ENCODE peak calls at places on chromosomes 5 and 9, in nine cellular contexts. V is ovary, L is A549, J is HCT116, T is NB4, Q is gastrocnemius medialis, M is stomach, K is vagina, S is sigmoid colon. U is an unnamed sample.

GRCh38 chr5:132202711-132203463 is 24.8 kb downstream of the P4HA2 start:
- DNase-seq in V (no peak), L (no peak), J (no peak), T (no peak), Q (no peak), M (no peak), K (peak), S (no peak), U (no peak)

GRCh38 chr5:69083412-69083811 is 10.4 kb upstream of the SLC30A5 start:
- DNase-seq in V (no peak), L (peak), J (peak), T (peak), Q (no peak), M (no peak), K (no peak), S (no peak), U (no peak)

GRCh38 chr9:75683591-75683990 is 206.9 kb upstream of the PCSK5 start:
- DNase-seq in V (no peak), L (no peak), J (no peak), T (no peak), Q (no peak), M (no peak), K (no peak), S (no peak), U (no peak)

GRCh38 chr5:53418844-53419243 is 61.6 kb upstream of the FST start:
- DNase-seq in V (no peak), L (peak), J (no peak), T (no peak), Q (no peak), M (no peak), K (no peak), S (no peak), U (no peak)

GRCh38 chr9:73143606-73144328 is 7.9 kb upstream of the ANXA1 start:
- DNase-seq in V (no peak), L (peak), J (peak), T (peak), Q (no peak), M (no peak), K (no peak), S (no peak), U (no peak)

GRCh38 chr5:180818275-180818674 is 15.7 kb upstream of the MGAT1 start:
- DNase-seq in V (no peak), L (no peak), J (no peak), T (no peak), Q (no peak), M (no peak), K (no peak), S (peak), U (peak)

GRCh38 chr5:1665231-1665630 is 134.4 kb downstream of the MRPL36 start:
- DNase-seq in V (no peak), L (no peak), J (no peak), T (no peak), Q (no peak), M (no peak), K (peak), S (no peak), U (peak)

GRCh38 chr5:96338624-96339023 is 94.4 kb downstream of the PCSK1 start:
- DNase-seq in V (peak), L (no peak), J (no peak), T (no peak), Q (peak), M (peak), K (no peak), S (peak), U (no peak)

GRCh38 chr9:121619566-121619965 is 31.9 kb upstream of the DAB2IP start:
- DNase-seq in V (no peak), L (no peak), J (no peak), T (no peak), Q (no peak), M (no peak), K (no peak), S (no peak), U (no peak)

GRCh38 chr5:111810087-111810486 is 53.1 kb upstream of the NREP start:
- DNase-seq in V (no peak), L (no peak), J (no peak), T (no peak), Q (no peak), M (peak), K (no peak), S (no peak), U (no peak)

GRCh38 chr9:129568560-129569505 is 52.1 kb downstream of the C9orf50 start:
- DNase-seq in V (peak), L (peak), J (no peak), T (peak), Q (no peak), M (peak), K (no peak), S (peak), U (no peak)

GRCh38 chr9:38318755-38319495 is 73.6 kb upstream of the ALDH1B1 start:
- DNase-seq in V (no peak), L (peak), J (no peak), T (no peak), Q (no peak), M (no peak), K (peak), S (no peak), U (no peak)

GRCh38 chr5:55577353-55578060 is 42.7 kb upstream of the PLPP1 start:
- DNase-seq in V (peak), L (no peak), J (no peak), T (no peak), Q (peak), M (no peak), K (peak), S (peak), U (no peak)

GRCh38 chr5:10563132-10563939 is 534 bp upstream of the ANKRD33B start:
- DNase-seq in V (peak), L (peak), J (no peak), T (peak), Q (no peak), M (no peak), K (no peak), S (peak), U (no peak)

GRCh38 chr5:1513326-1514026 is 10.3 kb downstream of the LPCAT1 start:
- DNase-seq in V (peak), L (no peak), J (no peak), T (no peak), Q (peak), M (peak), K (peak), S (peak), U (no peak)

DNA sequence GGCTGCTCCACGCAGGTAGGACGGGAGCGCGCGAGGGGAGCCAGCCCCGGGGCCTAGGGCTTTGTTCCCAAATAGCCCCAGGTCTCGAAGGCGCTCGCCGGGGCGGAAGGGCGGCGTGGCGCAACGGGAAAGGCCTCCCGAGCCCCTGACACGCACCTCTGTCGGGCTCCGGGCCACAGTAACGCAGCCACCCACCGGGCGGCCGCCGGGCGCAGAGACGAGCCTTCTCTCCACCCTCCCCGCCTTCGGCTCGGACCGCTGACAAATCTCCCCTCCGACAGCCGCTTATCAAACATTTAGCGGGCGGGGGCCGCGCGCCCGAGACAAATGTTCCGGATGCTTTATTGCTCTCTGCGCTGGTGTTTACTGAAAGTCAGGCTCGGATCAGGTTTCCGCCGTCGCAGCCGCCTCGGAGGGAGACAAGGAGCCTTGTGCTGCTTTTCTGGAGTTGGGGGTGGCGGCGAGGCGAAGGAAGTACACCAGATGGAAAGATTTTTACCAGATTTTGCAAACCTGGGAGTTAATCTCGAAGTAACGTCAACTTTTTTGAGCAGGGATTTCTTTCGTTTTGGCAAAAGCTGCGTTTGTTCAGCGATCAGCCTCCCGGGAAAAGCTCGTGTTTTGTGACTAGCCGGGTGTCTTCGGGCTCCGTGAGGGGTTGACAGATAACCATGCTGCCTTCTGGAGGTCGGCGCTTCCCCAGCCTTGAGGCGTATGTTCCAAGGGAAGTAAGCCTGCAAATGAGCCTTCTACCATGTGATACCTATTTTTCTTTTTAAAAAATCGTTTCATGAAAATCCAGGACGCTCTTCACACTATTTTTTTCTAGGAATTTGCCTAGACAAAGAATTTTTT is 956 bp downstream of the RGMB start:
- DNase-seq in V (peak), L (peak), J (no peak), T (peak), Q (peak), M (peak), K (no peak), S (peak), U (no peak)
- TF ChIP-seq POLR2A in V (no peak), L (no peak), J (no peak), T (no peak), Q (peak), M (no peak), K (no peak), S (no peak), U (no peak)

GRCh38 chr9:32571969-32572899 is 725 bp downstream of the NDUFB6 start:
- DNase-seq in V (peak), L (peak), J (peak), T (peak), Q (peak), M (peak), K (no peak), S (peak), U (no peak)
- TF ChIP-seq CTCF in V (peak), L (peak), J (peak), T (peak), Q (peak), M (peak), K (peak), S (peak), U (peak)

DNA sequence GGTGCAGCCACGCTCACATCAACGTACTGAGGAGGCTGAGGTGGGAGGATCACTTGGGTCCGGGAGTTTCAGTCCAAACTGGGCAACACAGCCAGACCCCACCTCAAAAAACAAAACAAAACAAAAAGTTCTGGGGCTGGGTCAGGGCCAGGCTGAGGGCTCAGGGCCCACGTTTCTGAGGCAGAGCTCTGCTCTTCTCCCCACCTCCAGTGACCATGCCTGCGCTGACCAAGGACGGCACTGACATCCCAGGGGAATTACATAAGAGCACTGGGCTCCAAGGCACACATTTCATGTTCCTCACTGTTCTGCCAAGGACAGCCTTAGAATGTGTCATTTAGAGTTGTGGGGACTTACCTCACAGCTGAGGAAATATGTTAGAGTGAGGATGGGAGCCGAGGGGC is 40.4 kb upstream of the TESK1 start:
- DNase-seq in V (no peak), L (no peak), J (no peak), T (no peak), Q (peak), M (no peak), K (no peak), S (no peak), U (no peak)
- TF ChIP-seq POLR2A in V (no peak), L (no peak), J (no peak), T (no peak), Q (peak), M (no peak), K (no peak), S (no peak), U (no peak)

GRCh38 chr5:71662381-71662780 is 56.7 kb upstream of the CARTPT start:
- DNase-seq in V (no peak), L (no peak), J (no peak), T (no peak), Q (no peak), M (no peak), K (no peak), S (no peak), U (no peak)

GRCh38 chr5:71663570-71663969 is 55.5 kb upstream of the CARTPT start:
- DNase-seq in V (no peak), L (no peak), J (peak), T (no peak), Q (no peak), M (no peak), K (no peak), S (no peak), U (no peak)

GRCh38 chr5:71653119-71653518 is 66.0 kb upstream of the CARTPT start:
- DNase-seq in V (no peak), L (no peak), J (no peak), T (no peak), Q (no peak), M (no peak), K (no peak), S (no peak), U (no peak)

GRCh38 chr5:71663166-71663565 is 55.9 kb upstream of the CARTPT start:
- DNase-seq in V (no peak), L (no peak), J (no peak), T (no peak), Q (no peak), M (no peak), K (no peak), S (no peak), U (no peak)

DNA sequence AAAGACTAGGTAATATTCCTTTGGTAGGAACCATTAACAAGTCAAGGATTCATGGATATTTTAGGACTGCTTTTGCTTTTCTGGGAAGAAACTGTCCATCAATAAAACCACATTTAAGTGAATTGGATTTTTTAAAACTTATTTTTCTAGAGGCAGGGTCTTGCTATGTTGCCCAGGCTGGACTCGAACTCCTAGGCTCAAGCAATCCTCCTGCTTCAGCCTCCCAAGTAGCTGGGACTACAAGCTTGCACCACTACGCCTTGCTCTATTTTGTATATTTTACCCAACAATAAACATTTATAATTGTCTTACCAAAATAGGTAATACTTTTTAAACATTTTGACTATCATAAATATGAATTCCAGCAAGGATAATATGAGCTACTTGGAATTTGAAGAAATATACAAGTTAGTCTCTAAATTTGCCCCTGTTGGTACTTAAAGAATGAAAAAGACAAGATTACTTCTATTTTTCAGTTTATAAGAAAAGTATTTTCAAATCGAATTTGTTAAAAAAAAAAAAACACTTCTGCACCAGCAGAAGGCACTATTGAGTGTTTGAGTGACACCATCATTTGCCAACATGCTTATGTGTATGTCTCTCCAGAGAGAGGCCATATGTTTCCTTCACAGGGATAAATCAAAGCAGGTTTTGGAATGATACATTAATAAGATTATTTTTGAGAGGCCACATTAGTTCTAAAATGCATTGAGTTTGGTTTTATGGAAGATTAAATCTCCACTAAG is 60.0 kb upstream of the CARTPT start:
- DNase-seq in V (no peak), L (peak), J (no peak), T (peak), Q (no peak), M (no peak), K (no peak), S (no peak), U (no peak)
- TF ChIP-seq CTCF in V (no peak), L (peak), J (no peak), T (peak), Q (no peak), M (no peak), K (no peak), S (no peak), U (no peak)

GRCh38 chr5:141528401-141528984 is 39.6 kb downstream of the PCDHGC5 start:
- DNase-seq in V (peak), L (no peak), J (no peak), T (no peak), Q (peak), M (no peak), K (no peak), S (peak), U (peak)
- TF ChIP-seq POLR2A in V (no peak), L (no peak), J (no peak), T (no peak), Q (no peak), M (no peak), K (no peak), S (no peak), U (no peak)

GRCh38 chr9:117412841-117413240 is 2.0 kb downstream of the ASTN2 start:
- DNase-seq in V (no peak), L (no peak), J (no peak), T (no peak), Q (no peak), M (no peak), K (no peak), S (no peak), U (no peak)

GRCh38 chr9:117412006-117412715 is 2.7 kb downstream of the ASTN2 start:
- DNase-seq in V (no peak), L (no peak), J (no peak), T (no peak), Q (no peak), M (no peak), K (no peak), S (no peak), U (no peak)

GRCh38 chr9:117409321-117409720 is 5.5 kb downstream of the ASTN2 start:
- DNase-seq in V (no peak), L (no peak), J (no peak), T (no peak), Q (no peak), M (no peak), K (no peak), S (no peak), U (no peak)

GRCh38 chr9:117413346-117414219 is 1.3 kb downstream of the ASTN2 start:
- DNase-seq in V (no peak), L (no peak), J (no peak), T (no peak), Q (no peak), M (no peak), K (no peak), S (no peak), U (no peak)

DNA sequence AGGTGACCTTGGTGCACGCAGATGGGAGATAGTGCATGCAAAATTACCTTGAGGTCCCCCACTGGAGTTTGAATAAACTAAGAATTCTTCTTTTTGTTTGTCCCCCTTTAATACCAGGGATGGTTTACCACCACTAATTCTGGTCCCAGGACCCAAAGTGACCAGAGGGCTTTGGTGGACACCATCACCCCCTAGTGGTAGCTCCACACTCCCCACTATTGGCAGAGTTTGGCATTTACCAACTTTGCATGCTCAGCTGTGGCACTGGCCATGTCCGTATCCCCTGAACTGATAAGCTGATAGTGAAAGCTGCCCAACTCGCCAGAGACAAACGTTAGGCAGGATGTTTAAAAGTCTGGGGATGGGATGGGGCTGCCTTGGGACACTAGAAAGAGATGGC is 3.3 kb downstream of the ASTN2 start:
- DNase-seq in V (no peak), L (peak), J (no peak), T (peak), Q (no peak), M (peak), K (no peak), S (no peak), U (no peak)
- TF ChIP-seq CTCF in V (no peak), L (peak), J (no peak), T (peak), Q (peak), M (peak), K (no peak), S (peak), U (peak)

DNA sequence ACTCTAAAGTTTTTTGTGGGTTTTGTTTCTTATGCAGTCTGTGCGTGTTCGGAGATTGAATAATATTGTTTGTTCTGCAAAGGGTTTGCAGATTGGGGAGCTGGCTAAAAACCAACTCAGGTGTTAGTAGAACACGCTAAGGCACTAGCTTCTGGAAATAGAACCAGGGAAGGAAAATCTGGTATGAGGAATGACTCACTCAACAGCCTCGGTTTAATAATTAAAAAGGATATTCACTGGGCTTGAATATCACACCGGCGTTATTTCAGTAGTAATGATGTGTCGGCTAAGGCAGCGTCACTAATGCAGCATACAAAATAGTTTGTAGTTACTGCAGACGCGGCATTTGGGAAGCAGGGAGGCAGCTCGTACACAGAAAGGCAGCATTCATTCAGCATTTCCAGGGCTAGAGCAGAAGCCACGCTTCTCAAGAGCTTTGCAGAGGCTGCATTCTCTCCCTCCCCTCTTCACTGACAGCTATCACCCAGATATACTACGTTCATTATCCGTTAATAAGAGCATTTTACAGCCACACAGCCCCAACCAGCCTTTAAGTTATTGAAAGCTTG is 1.7 kb downstream of the ADRA1B start:
- DNase-seq in V (no peak), L (peak), J (no peak), T (no peak), Q (no peak), M (peak), K (no peak), S (no peak), U (no peak)
- TF ChIP-seq POLR2A in V (no peak), L (no peak), J (no peak), T (no peak), Q (peak), M (no peak), K (no peak), S (no peak), U (no peak)